ENCODE peak calls at places on chromosomes 3 and 15, in eight cellular contexts. One of them, this sample, is unnamed.
A peak's percentile ranks its signal among the peaks of the same experiment; 100 is the strongest.

GRCh38 chr3:20080956-20081554 is 40.8 kb downstream of the KAT2B start:
- DNase-seq in endodermal cell: no peak
- DNase-seq in SK-N-SH: peak; percentile 50
- DNase-seq in fibroblast of mammary gland: peak; percentile 16
- DNase-seq in PC-3: peak; percentile 15
- DNase-seq in breast epithelium: peak; percentile 47
- DNase-seq in brain microvascular endothelial cell: no peak
- DNase-seq in endothelial cell of umbilical vein: peak; percentile 86
- DNase-seq in this sample: no peak

GRCh38 chr3:106058485-106058884 is 189.7 kb upstream of the CBLB start:
- DNase-seq in fibroblast of mammary gland: no peak
- DNase-seq in brain microvascular endothelial cell: no peak
- DNase-seq in breast epithelium: no peak
- DNase-seq in endodermal cell: no peak
- DNase-seq in endothelial cell of umbilical vein: no peak
- DNase-seq in PC-3: no peak
- DNase-seq in SK-N-SH: no peak
- DNase-seq in this sample: no peak

GRCh38 chr3:15096026-15096425 is 2.9 kb downstream of the RBSN start:
- DNase-seq in endodermal cell: no peak
- DNase-seq in endothelial cell of umbilical vein: no peak
- DNase-seq in PC-3: no peak
- DNase-seq in breast epithelium: no peak
- DNase-seq in fibroblast of mammary gland: no peak
- DNase-seq in SK-N-SH: no peak
- DNase-seq in brain microvascular endothelial cell: no peak
- DNase-seq in this sample: no peak

GRCh38 chr3:63961891-63962290 is 49.7 kb upstream of the SCAANT1 start:
- DNase-seq in PC-3: peak; percentile 54
- DNase-seq in fibroblast of mammary gland: peak; percentile 59
- DNase-seq in brain microvascular endothelial cell: no peak
- DNase-seq in breast epithelium: no peak
- DNase-seq in endodermal cell: no peak
- DNase-seq in SK-N-SH: peak; percentile 39
- DNase-seq in endothelial cell of umbilical vein: peak; percentile 65
- DNase-seq in this sample: no peak

GRCh38 chr3:49805884-49806701 is 3.0 kb downstream of the INKA1 start:
- DNase-seq in SK-N-SH: peak; percentile 67
- DNase-seq in endodermal cell: peak; percentile 66
- DNase-seq in fibroblast of mammary gland: no peak
- DNase-seq in breast epithelium: no peak
- DNase-seq in endothelial cell of umbilical vein: peak; percentile 95
- DNase-seq in PC-3: no peak
- DNase-seq in brain microvascular endothelial cell: no peak
- DNase-seq in this sample: no peak

GRCh38 chr15:99911824-99912223 is 178.6 kb upstream of the LYSMD4 start:
- DNase-seq in fibroblast of mammary gland: peak; percentile 21
- DNase-seq in endodermal cell: no peak
- DNase-seq in PC-3: no peak
- DNase-seq in breast epithelium: no peak
- DNase-seq in brain microvascular endothelial cell: no peak
- DNase-seq in SK-N-SH: no peak
- DNase-seq in endothelial cell of umbilical vein: no peak
- DNase-seq in this sample: no peak

GRCh38 chr3:45922950-45923590 is 20.2 kb upstream of the CXCR6 start:
- DNase-seq in SK-N-SH: no peak
- DNase-seq in PC-3: no peak
- DNase-seq in fibroblast of mammary gland: no peak
- DNase-seq in endodermal cell: no peak
- DNase-seq in breast epithelium: no peak
- DNase-seq in endothelial cell of umbilical vein: no peak
- DNase-seq in brain microvascular endothelial cell: no peak
- DNase-seq in this sample: no peak

GRCh38 chr3:30848093-30848779 is 46.2 kb downstream of the GADL1 start:
- DNase-seq in brain microvascular endothelial cell: no peak
- DNase-seq in endodermal cell: no peak
- DNase-seq in endothelial cell of umbilical vein: no peak
- DNase-seq in breast epithelium: no peak
- DNase-seq in PC-3: no peak
- DNase-seq in fibroblast of mammary gland: no peak
- DNase-seq in SK-N-SH: no peak
- DNase-seq in this sample: no peak

GRCh38 chr3:196141052-196141865 is 59.4 kb upstream of the TFRC start:
- DNase-seq in PC-3: no peak
- DNase-seq in endodermal cell: no peak
- DNase-seq in SK-N-SH: no peak
- DNase-seq in fibroblast of mammary gland: no peak
- DNase-seq in endothelial cell of umbilical vein: no peak
- DNase-seq in brain microvascular endothelial cell: no peak
- DNase-seq in breast epithelium: no peak
- DNase-seq in this sample: peak; percentile 58

GRCh38 chr3:107753988-107754387 is 231.2 kb downstream of the BBX start:
- DNase-seq in fibroblast of mammary gland: no peak
- DNase-seq in endodermal cell: no peak
- DNase-seq in SK-N-SH: no peak
- DNase-seq in endothelial cell of umbilical vein: no peak
- DNase-seq in breast epithelium: no peak
- DNase-seq in PC-3: no peak
- DNase-seq in brain microvascular endothelial cell: no peak
- DNase-seq in this sample: no peak

GRCh38 chr3:107757140-107757539 is 234.4 kb downstream of the BBX start:
- DNase-seq in endodermal cell: no peak
- DNase-seq in fibroblast of mammary gland: no peak
- DNase-seq in endothelial cell of umbilical vein: no peak
- DNase-seq in brain microvascular endothelial cell: no peak
- DNase-seq in PC-3: no peak
- DNase-seq in SK-N-SH: peak; percentile 47
- DNase-seq in breast epithelium: no peak
- DNase-seq in this sample: no peak

GRCh38 chr3:107753494-107753893 is 230.7 kb downstream of the BBX start:
- DNase-seq in PC-3: peak; percentile 63
- DNase-seq in endodermal cell: peak; percentile 87
- DNase-seq in fibroblast of mammary gland: peak; percentile 53
- DNase-seq in brain microvascular endothelial cell: peak; percentile 51
- DNase-seq in endothelial cell of umbilical vein: peak; percentile 47
- DNase-seq in SK-N-SH: peak; percentile 24
- DNase-seq in breast epithelium: no peak
- DNase-seq in this sample: no peak

GRCh38 chr3:107756649-107757048 is 233.9 kb downstream of the BBX start:
- DNase-seq in endothelial cell of umbilical vein: no peak
- DNase-seq in fibroblast of mammary gland: peak; percentile 6
- DNase-seq in SK-N-SH: no peak
- DNase-seq in endodermal cell: no peak
- DNase-seq in PC-3: no peak
- DNase-seq in breast epithelium: no peak
- DNase-seq in brain microvascular endothelial cell: no peak
- DNase-seq in this sample: no peak

GRCh38 chr3:107752202-107752990 is 229.6 kb downstream of the BBX start:
- DNase-seq in endodermal cell: peak; percentile 59
- DNase-seq in brain microvascular endothelial cell: peak; percentile 42
- DNase-seq in breast epithelium: no peak
- DNase-seq in fibroblast of mammary gland: peak; percentile 57
- DNase-seq in endothelial cell of umbilical vein: peak; percentile 42
- DNase-seq in PC-3: peak; percentile 60
- DNase-seq in SK-N-SH: no peak
- DNase-seq in this sample: no peak
- TF ChIP-seq CTCF in endodermal cell: peak; percentile 83
- TF ChIP-seq CTCF in brain microvascular endothelial cell: peak; percentile 73
- TF ChIP-seq CTCF in breast epithelium: no peak
- TF ChIP-seq CTCF in fibroblast of mammary gland: peak; percentile 75
- TF ChIP-seq CTCF in endothelial cell of umbilical vein: peak; percentile 33
- TF ChIP-seq CTCF in PC-3: peak; percentile 82
- TF ChIP-seq CTCF in SK-N-SH: peak; percentile 57
- TF ChIP-seq CTCF in this sample: peak; percentile 75

GRCh38 chr3:78165876-78166275 is 1126.0 kb downstream of the ROBO2 start:
- DNase-seq in breast epithelium: no peak
- DNase-seq in PC-3: peak; percentile 48
- DNase-seq in SK-N-SH: peak; percentile 8
- DNase-seq in endothelial cell of umbilical vein: peak; percentile 26
- DNase-seq in brain microvascular endothelial cell: no peak
- DNase-seq in endodermal cell: no peak
- DNase-seq in fibroblast of mammary gland: no peak
- DNase-seq in this sample: no peak
- TF ChIP-seq CTCF in breast epithelium: no peak
- TF ChIP-seq CTCF in PC-3: peak; percentile 72
- TF ChIP-seq CTCF in SK-N-SH: peak; percentile 31
- TF ChIP-seq CTCF in endothelial cell of umbilical vein: no peak
- TF ChIP-seq CTCF in brain microvascular endothelial cell: peak; percentile 25
- TF ChIP-seq CTCF in endodermal cell: peak; percentile 63
- TF ChIP-seq CTCF in fibroblast of mammary gland: peak; percentile 14
- TF ChIP-seq CTCF in this sample: peak; percentile 77

DNA sequence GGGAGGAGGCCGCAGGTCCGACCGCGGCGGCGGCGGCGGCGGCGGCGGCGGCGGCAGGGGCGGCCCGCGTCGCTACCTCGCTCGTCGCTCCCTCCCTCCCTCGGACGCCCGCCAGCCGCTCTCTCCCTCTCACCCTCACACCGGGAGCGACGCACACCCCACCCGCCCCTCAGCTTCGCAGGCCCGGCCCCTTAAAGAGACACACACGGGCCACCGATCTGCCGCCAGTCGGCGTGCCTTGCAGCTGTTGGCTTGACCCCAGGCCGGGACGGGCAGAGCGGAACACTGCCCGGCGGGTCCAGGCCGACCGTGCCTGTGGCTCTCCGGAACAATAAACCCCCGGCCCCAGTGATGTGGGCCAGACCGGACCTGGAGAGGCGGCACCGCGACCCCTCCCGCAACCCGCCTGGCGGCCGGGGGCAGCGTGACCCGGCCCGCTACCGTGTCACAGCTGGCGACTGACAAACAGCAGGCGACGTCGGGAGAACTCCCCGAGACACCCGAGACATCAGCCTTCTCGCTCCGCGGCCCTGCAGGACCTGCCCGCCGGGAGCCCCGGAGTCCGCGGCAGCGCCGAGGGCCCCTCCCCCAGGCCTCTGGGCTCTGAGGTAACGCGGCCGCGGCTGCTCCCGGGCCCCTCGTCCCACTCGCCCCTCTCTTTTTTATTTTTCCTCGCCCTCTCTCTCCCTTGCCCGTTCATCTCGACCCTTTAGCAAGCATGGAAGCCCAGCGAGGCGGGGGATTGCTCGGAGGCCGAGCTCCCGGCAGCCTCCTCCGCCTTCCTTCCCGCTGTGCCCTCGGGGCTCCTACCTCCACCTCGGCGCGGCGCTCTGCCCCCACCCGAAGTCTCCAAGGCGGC is at the start of gene SETD2:
- DNase-seq in fibroblast of mammary gland: peak; percentile 87
- DNase-seq in PC-3: peak; percentile 93
- DNase-seq in brain microvascular endothelial cell: peak; percentile 80
- DNase-seq in endothelial cell of umbilical vein: peak; percentile 90
- DNase-seq in endodermal cell: peak; percentile 97
- DNase-seq in SK-N-SH: peak; percentile 97
- DNase-seq in breast epithelium: peak; percentile 87
- DNase-seq in this sample: peak; percentile 96
- TF ChIP-seq CTCF in fibroblast of mammary gland: peak; percentile 6
- TF ChIP-seq CTCF in PC-3: peak; percentile 49
- TF ChIP-seq CTCF in brain microvascular endothelial cell: peak; percentile 38
- TF ChIP-seq CTCF in endothelial cell of umbilical vein: no peak
- TF ChIP-seq CTCF in endodermal cell: peak; percentile 60
- TF ChIP-seq CTCF in SK-N-SH: peak; percentile 30
- TF ChIP-seq CTCF in breast epithelium: peak; percentile 66
- TF ChIP-seq CTCF in this sample: peak; percentile 70

GRCh38 chr3:10933021-10933420 is 59.5 kb upstream of the SLC6A1 start:
- DNase-seq in breast epithelium: no peak
- DNase-seq in endodermal cell: no peak
- DNase-seq in SK-N-SH: no peak
- DNase-seq in brain microvascular endothelial cell: no peak
- DNase-seq in endothelial cell of umbilical vein: no peak
- DNase-seq in fibroblast of mammary gland: no peak
- DNase-seq in PC-3: no peak
- DNase-seq in this sample: no peak
- TF ChIP-seq CTCF in breast epithelium: no peak
- TF ChIP-seq CTCF in endodermal cell: no peak
- TF ChIP-seq CTCF in SK-N-SH: no peak
- TF ChIP-seq CTCF in brain microvascular endothelial cell: no peak
- TF ChIP-seq CTCF in endothelial cell of umbilical vein: no peak
- TF ChIP-seq CTCF in fibroblast of mammary gland: no peak
- TF ChIP-seq CTCF in PC-3: no peak
- TF ChIP-seq CTCF in this sample: no peak

This sample was measured in chondrocyte.